ENCODE peak calls at places on chromosomes 2 and 18, in four cellular contexts. One of them, this sample, is unnamed.

GRCh38 chr2:80016166-80016565 is 288.4 kb downstream of the LRRTM1 start:
- DNase-seq in pancreas: no peak
- DNase-seq in WERI-Rb-1: no peak
- DNase-seq in cardiac fibroblast: no peak
- DNase-seq in this sample: no peak

GRCh38 chr2:25567406-25567805 is 106.0 kb downstream of the DTNB start:
- DNase-seq in WERI-Rb-1: no peak
- DNase-seq in cardiac fibroblast: peak
- DNase-seq in pancreas: no peak
- DNase-seq in this sample: no peak

GRCh38 chr2:217010173-217010572 is 150.3 kb upstream of the TNP1 start:
- DNase-seq in cardiac fibroblast: no peak
- DNase-seq in pancreas: no peak
- DNase-seq in WERI-Rb-1: no peak
- DNase-seq in this sample: no peak

GRCh38 chr2:27162151-27163121 is 13.6 kb downstream of the TCF23 start:
- DNase-seq in cardiac fibroblast: peak
- DNase-seq in WERI-Rb-1: no peak
- DNase-seq in pancreas: no peak
- DNase-seq in this sample: no peak

GRCh38 chr2:77404189-77404588 is 118.0 kb downstream of the LRRTM4 start:
- DNase-seq in cardiac fibroblast: no peak
- DNase-seq in pancreas: no peak
- DNase-seq in WERI-Rb-1: no peak
- DNase-seq in this sample: no peak

GRCh38 chr2:174745142-174745541 is 19.1 kb downstream of the CHRNA1 start:
- DNase-seq in WERI-Rb-1: no peak
- DNase-seq in pancreas: no peak
- DNase-seq in cardiac fibroblast: no peak
- DNase-seq in this sample: no peak

GRCh38 chr2:241957276-241957675 is 87.7 kb downstream of the RTP5 start:
- DNase-seq in cardiac fibroblast: no peak
- DNase-seq in pancreas: no peak
- DNase-seq in WERI-Rb-1: no peak
- DNase-seq in this sample: no peak

GRCh38 chr18:67385455-67385854 is 131.1 kb downstream of the DSEL start:
- DNase-seq in pancreas: no peak
- DNase-seq in cardiac fibroblast: peak
- DNase-seq in WERI-Rb-1: no peak
- DNase-seq in this sample: no peak

GRCh38 chr18:9743200-9744016 is 35.3 kb downstream of the RAB31 start:
- DNase-seq in cardiac fibroblast: peak
- DNase-seq in pancreas: no peak
- DNase-seq in WERI-Rb-1: no peak
- DNase-seq in this sample: peak

GRCh38 chr2:71422786-71423185 is 30.6 kb upstream of the DYSF start:
- DNase-seq in WERI-Rb-1: no peak
- DNase-seq in pancreas: no peak
- DNase-seq in cardiac fibroblast: no peak
- DNase-seq in this sample: no peak

GRCh38 chr2:38731090-38731489 is 20.1 kb downstream of the SRSF7 start:
- DNase-seq in pancreas: no peak
- DNase-seq in cardiac fibroblast: no peak
- DNase-seq in WERI-Rb-1: no peak
- DNase-seq in this sample: no peak

GRCh38 chr2:217609952-217610351 is 392.8 kb downstream of the TNS1 start:
- DNase-seq in cardiac fibroblast: no peak
- DNase-seq in pancreas: no peak
- DNase-seq in WERI-Rb-1: no peak
- DNase-seq in this sample: no peak

GRCh38 chr2:1777156-1777555 is 32.8 kb upstream of the PXDN start:
- DNase-seq in pancreas: no peak
- DNase-seq in WERI-Rb-1: no peak
- DNase-seq in cardiac fibroblast: no peak
- DNase-seq in this sample: no peak

GRCh38 chr2:128304330-128304714 is 14.3 kb downstream of the HS6ST1 start:
- DNase-seq in cardiac fibroblast: no peak
- DNase-seq in pancreas: no peak
- DNase-seq in WERI-Rb-1: no peak
- DNase-seq in this sample: no peak

GRCh38 chr2:213246665-213247281 is 37.5 kb upstream of the SPAG16 start:
- DNase-seq in pancreas: peak
- DNase-seq in WERI-Rb-1: peak
- DNase-seq in cardiac fibroblast: peak
- DNase-seq in this sample: no peak

GRCh38 chr2:67389788-67390187 is 7.3 kb upstream of the ETAA1 start:
- DNase-seq in cardiac fibroblast: no peak
- DNase-seq in WERI-Rb-1: no peak
- DNase-seq in pancreas: no peak
- DNase-seq in this sample: no peak

GRCh38 chr2:108594982-108595464 is 60.8 kb downstream of the LIMS1 start:
- DNase-seq in cardiac fibroblast: peak
- DNase-seq in pancreas: no peak
- DNase-seq in WERI-Rb-1: no peak
- DNase-seq in this sample: peak

GRCh38 chr2:159042115-159042850 is 73.8 kb downstream of the TANC1 start:
- DNase-seq in WERI-Rb-1: no peak
- DNase-seq in cardiac fibroblast: no peak
- DNase-seq in pancreas: no peak
- DNase-seq in this sample: no peak

GRCh38 chr2:149313512-149313972 is 16.8 kb upstream of the LYPD6 start:
- DNase-seq in WERI-Rb-1: no peak
- DNase-seq in cardiac fibroblast: peak
- DNase-seq in pancreas: no peak
- DNase-seq in this sample: no peak

GRCh38 chr2:193751299-193751698 is 1556.6 kb upstream of the TMEFF2 start:
- DNase-seq in WERI-Rb-1: no peak
- DNase-seq in pancreas: no peak
- DNase-seq in cardiac fibroblast: no peak
- DNase-seq in this sample: no peak

GRCh38 chr2:121010998-121011397 is 274.0 kb downstream of the TFCP2L1 start:
- DNase-seq in pancreas: no peak
- DNase-seq in cardiac fibroblast: no peak
- DNase-seq in WERI-Rb-1: no peak
- DNase-seq in this sample: no peak

GRCh38 chr2:232328038-232328435 is 50.5 kb upstream of the ALPP start:
- DNase-seq in cardiac fibroblast: no peak
- DNase-seq in WERI-Rb-1: no peak
- DNase-seq in pancreas: no peak
- DNase-seq in this sample: no peak

GRCh38 chr2:181895788-181896187 is 4.3 kb downstream of the ITPRID2 start:
- DNase-seq in WERI-Rb-1: no peak
- DNase-seq in cardiac fibroblast: no peak
- DNase-seq in pancreas: no peak
- DNase-seq in this sample: no peak

GRCh38 chr18:3625717-3626091 is 175.7 kb downstream of the TGIF1 start:
- DNase-seq in pancreas: no peak
- DNase-seq in cardiac fibroblast: peak
- DNase-seq in WERI-Rb-1: no peak
- DNase-seq in this sample: no peak

GRCh38 chr2:85523906-85524566 is 14.9 kb upstream of the MAT2A start:
- DNase-seq in cardiac fibroblast: no peak
- DNase-seq in WERI-Rb-1: peak
- DNase-seq in pancreas: no peak
- DNase-seq in this sample: no peak

GRCh38 chr2:96604104-96604503 is 34.0 kb downstream of the KANSL3 start:
- DNase-seq in WERI-Rb-1: peak
- DNase-seq in pancreas: no peak
- DNase-seq in cardiac fibroblast: no peak
- DNase-seq in this sample: no peak

GRCh38 chr2:229800997-229801754 is 86.8 kb upstream of the DNER start:
- DNase-seq in cardiac fibroblast: peak
- DNase-seq in WERI-Rb-1: peak
- DNase-seq in pancreas: peak
- DNase-seq in this sample: no peak

GRCh38 chr2:239826786-239827510 is 198.2 kb downstream of the NDUFA10 start:
- DNase-seq in pancreas: no peak
- DNase-seq in cardiac fibroblast: no peak
- DNase-seq in WERI-Rb-1: no peak
- DNase-seq in this sample: no peak

GRCh38 chr2:56133931-56134629 is 49.7 kb upstream of the CCDC85A start:
- DNase-seq in pancreas: no peak
- DNase-seq in WERI-Rb-1: no peak
- DNase-seq in cardiac fibroblast: no peak
- DNase-seq in this sample: no peak

GRCh38 chr2:42105330-42106256 is 57.8 kb downstream of the PKDCC start:
- DNase-seq in cardiac fibroblast: peak
- DNase-seq in pancreas: peak
- DNase-seq in WERI-Rb-1: no peak
- DNase-seq in this sample: no peak

GRCh38 chr18:6729247-6730091 is at the start of gene ARHGAP28:
- DNase-seq in pancreas: peak
- DNase-seq in cardiac fibroblast: peak
- DNase-seq in WERI-Rb-1: peak
- DNase-seq in this sample: peak

DNA sequence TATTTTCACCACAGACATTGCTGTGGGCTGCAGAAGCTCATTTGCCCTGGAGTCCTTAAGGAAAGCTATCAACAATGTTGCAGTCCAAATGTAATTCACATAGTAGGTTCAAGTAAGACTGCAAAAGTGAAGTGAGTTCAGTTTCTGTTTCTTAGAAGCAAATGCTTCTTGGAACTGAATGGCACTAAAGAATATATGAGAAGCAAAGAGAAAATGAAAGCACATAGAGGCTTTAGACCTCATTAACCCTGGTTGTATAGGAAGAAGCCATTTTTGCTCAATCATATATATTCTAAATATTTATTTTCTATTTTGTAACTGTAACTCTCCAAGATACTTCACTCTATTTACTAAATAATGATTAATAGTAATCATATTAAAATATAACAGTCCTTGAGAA is 292.0 kb downstream of the ZNF804A start:
- DNase-seq in WERI-Rb-1: no peak
- DNase-seq in pancreas: no peak
- DNase-seq in cardiac fibroblast: no peak
- DNase-seq in this sample: no peak
- H3K4me3 ChIP-seq in WERI-Rb-1: no peak
- H3K4me3 ChIP-seq in pancreas: no peak
- H3K4me3 ChIP-seq in cardiac fibroblast: no peak
- H3K4me3 ChIP-seq in this sample: no peak

GRCh38 chr18:64765908-64766307 is 617.0 kb upstream of the LINC00305 start:
- DNase-seq in WERI-Rb-1: no peak
- DNase-seq in cardiac fibroblast: no peak
- DNase-seq in pancreas: no peak
- DNase-seq in this sample: no peak
- H3K4me3 ChIP-seq in WERI-Rb-1: no peak
- H3K4me3 ChIP-seq in cardiac fibroblast: no peak
- H3K4me3 ChIP-seq in pancreas: no peak
- H3K4me3 ChIP-seq in this sample: no peak

GRCh38 chr18:2568605-2569004 is 2.7 kb downstream of the METTL4 start:
- DNase-seq in WERI-Rb-1: no peak
- DNase-seq in cardiac fibroblast: no peak
- DNase-seq in pancreas: no peak
- DNase-seq in this sample: no peak

GRCh38 chr18:2571200-2572143 is at the start of the genes METTL4 and NDC80:
- DNase-seq in pancreas: peak
- DNase-seq in cardiac fibroblast: peak
- DNase-seq in WERI-Rb-1: peak
- DNase-seq in this sample: peak

GRCh38 chr18:2570772-2571199 is 519 bp downstream of the METTL4 start:
- DNase-seq in WERI-Rb-1: peak
- DNase-seq in pancreas: peak
- DNase-seq in cardiac fibroblast: peak
- DNase-seq in this sample: peak

GRCh38 chr18:2568129-2568528 is 3.2 kb downstream of the METTL4 start:
- DNase-seq in pancreas: no peak
- DNase-seq in WERI-Rb-1: no peak
- DNase-seq in cardiac fibroblast: no peak
- DNase-seq in this sample: no peak

DNA sequence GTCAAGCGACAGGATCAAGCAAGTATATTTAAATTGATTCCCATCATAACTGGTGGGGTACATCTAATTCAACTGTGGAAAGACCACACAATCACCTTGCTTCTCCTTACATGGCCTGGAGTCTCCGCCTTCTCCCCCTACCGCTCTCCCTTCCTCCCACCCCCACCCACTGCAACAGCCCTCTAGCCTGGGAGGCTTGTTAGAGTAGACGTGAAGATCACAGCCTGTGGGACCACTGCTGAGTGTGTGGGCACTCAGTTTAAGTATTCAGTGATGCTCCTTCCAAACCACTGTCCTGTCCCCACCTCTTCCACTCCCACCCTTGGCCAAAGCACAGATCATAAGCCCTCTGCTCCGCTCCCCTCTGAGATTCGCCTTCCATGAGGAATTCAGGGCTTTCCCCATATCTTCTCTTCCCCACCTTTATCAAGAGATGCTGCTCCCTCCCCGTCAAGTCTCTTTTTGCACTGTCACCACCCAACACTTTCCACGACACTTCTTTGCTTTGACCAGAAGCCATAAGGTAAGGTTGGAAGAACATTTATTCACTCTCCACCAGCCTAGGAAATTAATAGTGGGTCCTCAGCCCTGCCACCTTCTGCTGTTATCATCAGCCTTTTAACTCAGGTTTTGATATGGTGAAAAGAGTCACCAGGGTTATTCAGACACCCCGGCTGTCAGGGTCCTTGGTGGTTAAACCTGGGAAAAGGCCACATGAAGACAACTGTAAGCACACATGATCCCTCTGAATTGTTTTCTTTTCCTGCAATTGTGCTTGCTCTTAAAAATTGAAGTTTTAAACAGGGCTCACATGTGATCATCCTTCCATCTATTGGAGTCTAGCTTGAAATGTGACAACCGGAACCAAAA is 1.7 kb downstream of the METTL4 start:
- DNase-seq in pancreas: no peak
- DNase-seq in cardiac fibroblast: no peak
- DNase-seq in WERI-Rb-1: no peak
- DNase-seq in this sample: no peak
- H3K4me3 ChIP-seq in pancreas: no peak
- H3K4me3 ChIP-seq in cardiac fibroblast: peak
- H3K4me3 ChIP-seq in WERI-Rb-1: no peak
- H3K4me3 ChIP-seq in this sample: peak

DNA sequence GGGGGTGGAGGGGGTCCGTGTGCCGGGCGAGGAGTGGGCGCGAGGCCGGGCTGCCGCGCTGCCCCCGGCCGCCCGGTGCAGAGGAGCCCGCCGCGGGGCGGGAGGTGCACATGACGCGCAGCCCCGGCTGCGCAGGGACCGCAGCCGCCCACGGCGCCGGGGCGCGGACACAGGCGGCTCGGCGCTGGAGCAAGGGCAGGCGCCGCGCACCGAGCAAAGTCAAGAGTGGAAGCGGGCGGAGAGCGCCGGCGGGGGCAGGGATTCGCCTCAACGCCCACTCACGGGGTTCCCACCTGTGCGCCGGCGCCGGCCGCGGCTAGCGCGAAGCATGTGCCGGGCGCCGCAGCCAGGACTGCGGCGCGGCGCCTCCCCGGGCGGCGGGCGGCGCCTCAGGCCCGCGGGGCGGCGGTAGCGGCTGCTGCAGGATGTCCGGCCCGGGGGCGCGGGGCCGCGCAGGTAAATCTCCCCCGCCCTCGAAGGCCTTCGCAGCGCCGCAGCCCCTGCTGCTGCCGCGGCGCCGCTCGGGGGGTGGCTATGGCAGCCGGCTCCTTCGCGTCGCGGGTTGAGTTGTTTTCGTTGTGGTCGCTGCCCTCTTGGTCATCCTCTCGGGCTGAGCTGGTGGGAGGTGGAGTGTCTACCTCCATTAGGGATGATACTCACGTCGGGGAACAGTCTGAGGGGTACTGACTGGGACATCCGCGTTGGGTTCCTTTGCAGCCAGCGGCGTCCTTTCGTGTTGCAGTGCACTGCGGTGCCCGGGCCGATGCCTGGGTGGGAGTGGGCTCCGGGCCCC is 216.3 kb upstream of the DTNA start:
- DNase-seq in WERI-Rb-1: peak
- DNase-seq in pancreas: peak
- DNase-seq in cardiac fibroblast: no peak
- DNase-seq in this sample: no peak
- H3K4me3 ChIP-seq in WERI-Rb-1: peak
- H3K4me3 ChIP-seq in pancreas: peak
- H3K4me3 ChIP-seq in cardiac fibroblast: peak
- H3K4me3 ChIP-seq in this sample: peak